ENCODE peak calls at places on chromosomes 2 and 18, in four cellular contexts. Q is body of pancreas; E is CD4-positive, alpha-beta memory T cell; M is neural progenitor cell. N is an unnamed sample. For H3K27me3, the result is how much of the 10 kb centered on the place peaks cover.

GRCh38 chr2:127598711-127599110 is 47.2 kb upstream of the GPR17 start:
- DNase-seq in Q (no peak), E (no peak), M (no peak), N (no peak)

GRCh38 chr18:23668731-23669130 is 6.0 kb upstream of the ANKRD29 start:
- DNase-seq in Q (no peak), E (no peak), M (no peak), N (no peak)

GRCh38 chr2:129253461-129253812 is 726.0 kb upstream of the RAB6C start:
- DNase-seq in Q (peak), E (no peak), M (peak), N (no peak)

GRCh38 chr2:44233450-44234128 is 41.7 kb upstream of the SLC3A1 start:
- DNase-seq in Q (no peak), E (no peak), M (peak), N (no peak)

GRCh38 chr2:44479127-44479887 is 117.6 kb downstream of the CAMKMT start:
- DNase-seq in Q (peak), E (peak), M (peak), N (no peak)

GRCh38 chr2:240298803-240299709 is 136.4 kb upstream of the GPC1 start:
- DNase-seq in Q (no peak), E (no peak), M (no peak), N (no peak)

GRCh38 chr2:10022464-10022863 is 20.9 kb upstream of the KLF11 start:
- DNase-seq in Q (no peak), E (no peak), M (no peak), N (no peak)

GRCh38 chr2:172083725-172084483 is 1.4 kb upstream of the DLX1 start:
- DNase-seq in Q (no peak), E (no peak), M (peak), N (no peak)

GRCh38 chr18:59873616-59874015 is 26.2 kb upstream of the PMAIP1 start:
- DNase-seq in Q (no peak), E (no peak), M (no peak), N (no peak)

GRCh38 chr2:102806250-102806837 is 44.5 kb downstream of the TMEM182 start:
- DNase-seq in Q (peak), E (peak), M (peak), N (peak)

GRCh38 chr2:132623096-132623839 is 46.7 kb downstream of the LYPD1 start:
- DNase-seq in Q (no peak), E (no peak), M (no peak), N (no peak)

GRCh38 chr2:182066439-182067061 is 80.9 kb downstream of the PPP1R1C start:
- DNase-seq in Q (no peak), E (no peak), M (no peak), N (no peak)

GRCh38 chr2:128520340-128520739 is 201.7 kb upstream of the HS6ST1 start:
- DNase-seq in Q (no peak), E (no peak), M (no peak), N (no peak)

GRCh38 chr2:232528746-232529445 is 2.9 kb downstream of the CHRND start:
- DNase-seq in Q (no peak), E (no peak), M (no peak), N (no peak)

GRCh38 chr18:36772339-36772738 is 56.5 kb downstream of the TPGS2 start:
- DNase-seq in Q (no peak), E (no peak), M (no peak), N (no peak)

DNA sequence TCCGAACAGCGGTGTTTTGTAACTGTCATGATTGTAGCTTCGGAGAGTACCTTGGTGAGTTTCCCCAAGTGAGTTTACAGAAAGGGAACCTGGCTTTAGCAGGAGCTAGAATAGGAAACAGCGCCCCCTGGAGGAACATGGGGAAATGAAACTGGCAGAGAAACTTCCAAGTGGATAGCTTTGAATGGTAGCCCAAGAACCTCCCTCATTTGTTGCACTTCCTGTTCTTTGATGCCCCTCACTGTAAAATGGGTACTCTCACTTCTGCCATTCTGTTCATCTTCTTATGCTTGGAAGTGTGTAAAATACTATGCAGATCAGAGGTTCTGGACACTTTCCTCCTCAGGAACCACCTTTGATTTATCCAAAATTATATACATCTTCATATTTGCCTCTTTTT is 36.2 kb downstream of the CHST10 start:
- DNase-seq in Q (peak), E (peak), M (peak), N (peak)
- H3K27me3 ChIP-seq in Q (under half), E (under half), M (under half), N (under half)

GRCh38 chr2:217398101-217398500 is 538.2 kb upstream of the TNP1 start:
- DNase-seq in Q (no peak), E (no peak), M (no peak), N (no peak)

GRCh38 chr2:217394510-217395351 is 534.9 kb upstream of the TNP1 start:
- DNase-seq in Q (no peak), E (no peak), M (no peak), N (no peak)

GRCh38 chr2:217396586-217396985 is 536.7 kb upstream of the TNP1 start:
- DNase-seq in Q (no peak), E (no peak), M (no peak), N (no peak)

GRCh38 chr2:217393585-217394032 is 533.7 kb upstream of the TNP1 start:
- DNase-seq in Q (no peak), E (no peak), M (no peak), N (no peak)

GRCh38 chr2:217396165-217396564 is 536.3 kb upstream of the TNP1 start:
- DNase-seq in Q (no peak), E (no peak), M (no peak), N (no peak)
- H3K27ac ChIP-seq in Q (no peak), E (no peak), M (no peak), N (no peak)

GRCh38 chr18:69559604-69560003 is 158.9 kb downstream of the DOK6 start:
- DNase-seq in Q (no peak), E (no peak), M (peak), N (no peak)
- H3K27me3 ChIP-seq in Q (under half), E (under half), M (under half), N (under half)

DNA sequence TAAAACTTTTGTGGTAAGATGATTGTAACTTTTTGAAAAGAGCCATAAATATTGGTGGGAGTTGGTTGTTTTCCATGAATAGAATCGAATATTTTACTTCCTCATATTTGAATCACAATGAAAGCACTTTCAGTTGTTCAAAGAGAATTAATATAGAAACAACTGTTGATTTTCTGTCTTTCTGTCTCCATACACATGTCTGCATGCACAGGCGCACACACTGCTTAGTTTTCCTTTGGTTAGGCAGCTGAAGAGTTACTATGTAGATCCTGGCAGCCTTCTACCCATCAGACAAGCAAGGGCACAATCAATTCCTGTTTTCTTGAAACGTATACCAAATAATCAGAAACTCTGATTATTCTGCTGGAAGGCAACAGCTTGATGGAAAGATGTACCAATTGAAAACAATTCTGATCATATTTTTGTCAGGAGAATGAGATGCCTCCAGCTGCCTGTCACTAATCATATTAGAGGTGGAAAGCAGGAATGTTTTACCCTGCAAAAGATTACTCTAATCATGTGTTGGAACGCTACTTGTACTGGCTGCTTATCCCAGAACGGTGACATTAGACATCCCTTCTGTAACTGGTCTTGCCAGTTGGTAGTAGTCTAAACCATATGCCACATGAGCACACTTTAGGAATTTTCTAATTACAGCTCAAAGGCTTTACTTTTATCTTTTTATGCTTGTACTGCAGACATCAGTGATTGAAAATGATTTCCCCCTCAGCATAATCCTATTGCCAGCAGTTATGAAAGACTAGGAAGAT is 24.0 kb downstream of the SPATS2L start:
- DNase-seq in Q (no peak), E (no peak), M (no peak), N (no peak)
- H3K27ac ChIP-seq in Q (no peak), E (no peak), M (no peak), N (no peak)

GRCh38 chr2:75558132-75558530 is 2.6 kb downstream of the EVA1A start:
- DNase-seq in Q (no peak), E (no peak), M (no peak), N (no peak)
- H3K27me3 ChIP-seq in Q (under half), E (under half), M (under half), N (under half)

GRCh38 chr2:3289971-3290370 is 87.6 kb downstream of the EIPR1 start:
- DNase-seq in Q (no peak), E (no peak), M (no peak), N (no peak)

GRCh38 chr2:3289164-3289515 is 88.5 kb downstream of the EIPR1 start:
- DNase-seq in Q (no peak), E (no peak), M (no peak), N (no peak)

GRCh38 chr2:3290655-3291054 is 87.0 kb downstream of the EIPR1 start:
- DNase-seq in Q (no peak), E (no peak), M (no peak), N (no peak)

GRCh38 chr2:3288455-3289163 is 89.0 kb downstream of the EIPR1 start:
- DNase-seq in Q (no peak), E (no peak), M (no peak), N (no peak)

GRCh38 chr2:3289526-3289925 is 88.1 kb downstream of the EIPR1 start:
- DNase-seq in Q (no peak), E (no peak), M (no peak), N (no peak)
- H3K27ac ChIP-seq in Q (no peak), E (no peak), M (no peak), N (no peak)

DNA sequence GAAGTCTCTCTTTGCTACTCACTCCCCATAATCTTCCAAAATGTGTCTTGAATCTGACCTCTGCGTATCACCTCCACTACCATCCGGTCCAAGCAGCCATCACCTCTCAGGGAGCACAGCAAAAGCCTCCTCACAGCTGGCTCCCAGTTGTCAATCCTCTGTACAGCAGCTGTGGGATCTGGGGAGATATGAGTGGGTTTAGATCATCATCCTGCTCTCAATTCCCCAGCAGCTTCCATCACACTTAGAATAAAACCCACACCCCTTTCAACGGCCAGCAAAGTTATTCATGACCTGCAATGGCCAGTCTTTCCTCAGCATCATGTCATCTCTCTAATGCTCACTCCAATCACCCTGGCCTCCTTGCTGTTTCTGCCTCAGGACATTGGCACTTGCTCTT is 261.6 kb downstream of the PAX3 start:
- DNase-seq in Q (no peak), E (no peak), M (no peak), N (no peak)
- H3K27me3 ChIP-seq in Q (under half), E (under half), M (under half), N (under half)